ENCODE peak calls at places on chromosome 16, in ten cellular contexts. K is A549, M is Peyer's patch, Z is IMR-90, L is ovary, B is breast epithelium, Y is body of pancreas, P is transverse colon, W is heart left ventricle, R is right lobe of liver. N is an unnamed sample.

GRCh38 chr16:70454221-70455034 is at the start of gene FCSK:
- DNase-seq in M (peak; percentile 88), Y (peak; percentile 75), B (no peak), K (peak; percentile 94), Z (peak; percentile 60), R (peak; percentile 80), P (peak; percentile 66), W (peak; percentile 85), L (peak; percentile 81), N (peak; percentile 81)

GRCh38 chr16:15457958-15458357 is 23.6 kb downstream of the BMERB1 start:
- DNase-seq in K (no peak), M (no peak), P (no peak), Z (no peak), Y (no peak), B (no peak), L (no peak), R (no peak), W (no peak), N (no peak)

GRCh38 chr16:61214780-61215179 is 821.5 kb downstream of the CDH8 start:
- DNase-seq in P (no peak), L (no peak), K (no peak), Y (no peak), R (no peak), Z (no peak), W (no peak), B (no peak), M (no peak), N (no peak)

GRCh38 chr16:17602678-17603077 is 131.9 kb upstream of the XYLT1 start:
- DNase-seq in K (no peak), Y (no peak), R (no peak), M (no peak), W (no peak), P (no peak), B (no peak), L (no peak), Z (no peak), N (no peak)

GRCh38 chr16:17518441-17518840 is 47.7 kb upstream of the XYLT1 start:
- DNase-seq in M (no peak), Y (no peak), L (no peak), B (no peak), P (no peak), R (no peak), K (no peak), Z (peak; percentile 77), W (no peak), N (no peak)

GRCh38 chr16:86529160-86529559 is 18.8 kb downstream of the FOXF1 start:
- DNase-seq in B (no peak), Y (no peak), Z (peak; percentile 13), P (no peak), M (no peak), K (no peak), L (no peak), W (no peak), R (no peak), N (no peak)

GRCh38 chr16:13429411-13429810 is 490.5 kb upstream of the ERCC4 start:
- DNase-seq in Z (no peak), P (no peak), L (no peak), R (no peak), K (no peak), M (no peak), B (no peak), Y (no peak), W (no peak), N (no peak)

GRCh38 chr16:19583665-19584300 is 28.3 kb downstream of the VPS35L start:
- DNase-seq in K (peak; percentile 30), R (no peak), L (no peak), M (no peak), Z (peak; percentile 55), Y (peak; percentile 62), P (peak; percentile 19), B (no peak), W (no peak), N (peak; percentile 48)

GRCh38 chr16:48617711-48618148 is 7.8 kb upstream of the N4BP1 start:
- DNase-seq in Y (peak; percentile 71), L (peak; percentile 42), Z (peak; percentile 63), P (no peak), K (no peak), B (no peak), W (no peak), R (no peak), M (no peak), N (peak; percentile 79)

GRCh38 chr16:48617104-48617503 is 7.1 kb upstream of the N4BP1 start:
- DNase-seq in M (no peak), W (no peak), B (no peak), L (no peak), K (no peak), Y (no peak), R (no peak), Z (no peak), P (no peak), N (no peak)

GRCh38 chr16:48614759-48615158 is 4.8 kb upstream of the N4BP1 start:
- DNase-seq in W (no peak), R (no peak), K (no peak), P (no peak), B (no peak), M (no peak), Y (no peak), L (no peak), Z (no peak), N (no peak)

GRCh38 chr16:48619547-48619946 is 9.6 kb upstream of the N4BP1 start:
- DNase-seq in P (no peak), L (no peak), K (no peak), M (no peak), W (no peak), Z (no peak), R (no peak), B (no peak), Y (no peak), N (no peak)

DNA sequence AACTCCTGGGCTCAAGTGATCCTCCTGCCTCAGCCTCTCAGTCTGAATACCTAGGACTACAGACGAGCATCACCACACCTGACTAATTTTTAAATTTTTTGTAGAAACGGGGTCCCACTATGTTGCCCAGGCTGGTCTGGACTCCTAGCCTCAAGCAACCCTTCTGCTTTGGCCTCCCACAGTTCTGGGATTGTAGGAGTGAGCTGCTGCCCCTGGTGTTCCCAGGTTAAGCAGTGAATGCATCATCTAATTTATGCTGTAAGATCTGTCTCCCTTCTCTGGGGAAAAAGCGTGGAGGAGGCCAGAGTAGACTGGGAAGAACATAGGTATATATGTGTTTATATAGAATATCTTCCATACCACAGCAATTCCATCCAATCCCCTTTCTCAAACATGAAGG is 6.6 kb upstream of the N4BP1 start:
- DNase-seq in K (no peak), P (no peak), W (no peak), B (no peak), R (no peak), Y (no peak), L (no peak), M (no peak), Z (no peak), N (no peak)
- H3K4me1 ChIP-seq in K (peaks cover 2% of the 10 kb centered on the region), P (peaks cover 8% of the 10 kb centered on the region), W (peaks cover 54% of the 10 kb centered on the region), B (no peaks in the 10 kb centered on the region), R (no peaks in the 10 kb centered on the region), Y (peaks cover 9% of the 10 kb centered on the region), L (peaks cover 1% of the 10 kb centered on the region), M (peaks cover 5% of the 10 kb centered on the region), Z (peaks cover 6% of the 10 kb centered on the region), N (peaks cover 19% of the 10 kb centered on the region)

DNA sequence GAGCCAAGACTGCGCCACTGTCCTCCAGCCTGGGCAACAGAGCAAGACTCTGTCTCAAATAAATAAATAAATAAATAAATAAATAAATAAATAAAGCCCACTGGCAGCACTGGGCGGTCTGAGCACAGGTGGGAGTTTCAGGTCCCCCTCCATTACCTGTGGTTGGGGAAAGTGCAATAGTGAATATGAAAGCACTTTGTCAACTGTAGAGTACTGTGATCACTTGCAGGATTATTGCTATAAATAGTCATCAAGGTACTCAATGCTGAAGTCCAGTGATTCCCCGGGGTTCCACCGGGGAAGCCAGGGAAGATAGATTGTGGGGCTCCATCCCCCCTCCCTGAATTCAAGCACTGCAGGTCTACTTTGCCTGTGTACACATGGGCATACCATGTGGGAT is 42.7 kb upstream of the CPNE2 start:
- DNase-seq in W (no peak), M (no peak), K (no peak), B (no peak), Y (no peak), L (no peak), Z (no peak), P (no peak), R (no peak), N (no peak)
- TF ChIP-seq POLR2A in W (no peak), M (no peak), K (no peak), B (no peak), Y (no peak), L (no peak), Z (no peak), P (no peak), R (no peak), N (no peak)

DNA sequence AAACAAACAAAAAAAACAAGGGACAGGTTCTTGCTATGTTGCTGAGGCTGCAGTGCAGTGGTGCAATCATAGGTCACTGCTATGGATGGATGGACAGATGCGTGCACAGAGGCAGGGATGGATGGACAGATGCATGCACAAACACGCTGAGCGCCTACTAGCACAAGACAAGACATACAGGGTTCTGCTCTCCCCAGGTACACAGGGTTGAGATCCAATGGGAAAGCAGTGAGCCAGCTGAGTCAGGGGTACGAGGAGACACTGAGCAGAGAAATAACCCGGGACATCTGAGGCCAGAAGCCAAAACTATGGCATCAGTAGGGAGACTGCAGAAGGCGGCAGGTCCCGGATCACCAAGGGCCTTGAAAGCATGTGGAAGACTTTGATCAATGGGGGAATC is 6.2 kb downstream of the IL32 start:
- DNase-seq in Z (no peak), M (no peak), Y (no peak), P (no peak), L (no peak), K (no peak), W (no peak), R (peak; percentile 20), B (no peak), N (no peak)
- H3K4me1 ChIP-seq in Z (no peaks in the 10 kb centered on the region), M (peaks cover 28% of the 10 kb centered on the region), Y (peaks cover 21% of the 10 kb centered on the region), P (no peaks in the 10 kb centered on the region), L (no peaks in the 10 kb centered on the region), K (no peaks in the 10 kb centered on the region), W (peaks cover 22% of the 10 kb centered on the region), R (peaks cover 2% of the 10 kb centered on the region), B (no peaks in the 10 kb centered on the region), N (peaks cover 5% of the 10 kb centered on the region)

GRCh38 chr16:68086336-68086821 is 1.2 kb downstream of the NFATC3 start:
- DNase-seq in Y (no peak), M (no peak), R (no peak), B (no peak), L (no peak), P (no peak), K (peak; percentile 69), Z (peak; percentile 59), W (no peak), N (no peak)

GRCh38 chr16:68083239-68083781 is 1.9 kb upstream of the NFATC3 start:
- DNase-seq in Y (no peak), B (no peak), Z (no peak), W (no peak), R (no peak), L (no peak), K (no peak), P (no peak), M (no peak), N (no peak)

GRCh38 chr16:68085259-68086071 is at the start of gene NFATC3:
- DNase-seq in R (peak; percentile 99), M (peak; percentile 100), Y (peak; percentile 99), B (peak; percentile 99), P (peak; percentile 99), Z (peak; percentile 94), K (peak; percentile 34), L (peak; percentile 98), W (peak; percentile 99), N (peak; percentile 99)

GRCh38 chr16:68083861-68084503 is 1.2 kb upstream of the NFATC3 start:
- DNase-seq in R (peak; percentile 72), W (no peak), M (no peak), P (no peak), L (peak; percentile 62), Z (peak; percentile 37), Y (no peak), B (no peak), K (no peak), N (no peak)

DNA sequence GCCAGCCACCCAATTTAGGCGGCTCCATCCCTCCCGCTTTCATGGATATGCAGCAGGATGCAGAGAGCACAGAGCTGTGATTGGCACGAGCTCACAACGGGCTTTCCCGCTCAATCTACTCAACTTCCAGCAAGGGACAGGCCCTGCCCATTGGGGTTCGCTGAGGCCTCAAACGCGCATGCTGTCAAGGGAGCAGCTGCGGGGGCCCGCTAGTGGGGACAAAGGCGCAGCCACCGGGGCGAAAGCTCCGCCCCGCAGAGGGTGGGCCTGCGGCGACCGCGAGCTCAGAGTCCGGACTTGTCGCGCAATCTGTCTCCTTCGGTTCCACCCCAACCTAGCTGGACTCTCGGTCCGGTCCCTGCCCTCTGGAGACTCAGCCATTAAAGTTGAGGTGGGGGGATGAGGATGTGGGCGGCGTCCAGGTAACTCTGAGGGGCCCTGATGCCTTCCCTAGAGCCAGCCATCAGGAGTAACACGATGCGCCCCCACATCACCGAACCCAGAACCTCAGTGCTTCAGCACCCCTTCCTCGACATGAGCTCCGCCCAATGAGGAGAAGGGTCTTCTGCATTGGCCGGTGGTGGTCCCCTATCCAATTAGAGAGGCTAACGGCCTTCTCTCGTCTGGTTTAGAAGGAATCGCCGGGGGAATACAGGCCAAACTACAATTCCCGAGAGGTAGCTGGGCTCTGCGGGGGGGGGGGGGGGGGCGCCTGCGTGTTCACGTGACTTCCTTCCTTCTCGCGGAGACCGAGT is 489 bp upstream of the NFATC3 start:
- DNase-seq in K (peak; percentile 92), Y (peak; percentile 77), L (peak; percentile 82), R (peak; percentile 95), Z (peak; percentile 61), M (peak; percentile 95), B (peak; percentile 80), W (peak; percentile 96), P (peak; percentile 92), N (peak; percentile 90)
- TF ChIP-seq POLR2A in K (peak; percentile 46), Y (peak; percentile 49), L (peak; percentile 44), R (peak; percentile 71), Z (peak; percentile 16), M (peak; percentile 42), B (peak; percentile 23), W (no peak), P (peak; percentile 64), N (no peak)